ENCODE peak calls at places on chromosome 11, in nine cellular contexts. One of them, this sample, is unnamed. For H3K27me3 and H3K4me1, the result is how much of the 10 kb centered on the place peaks cover.

GRCh38 chr11:12199231-12199948 is 89.0 kb downstream of the MICAL2 start:
- DNase-seq in adrenal gland: no peak
- DNase-seq in pancreas: no peak
- DNase-seq in aorta: no peak
- DNase-seq in left lung: no peak
- DNase-seq in thoracic aorta: no peak
- DNase-seq in suprapubic skin: no peak
- DNase-seq in heart right ventricle: no peak
- DNase-seq in left ventricle myocardium inferior: no peak
- DNase-seq in this sample: no peak

GRCh38 chr11:6531267-6531752 is 34.2 kb downstream of the DNHD1 start:
- DNase-seq in pancreas: no peak
- DNase-seq in thoracic aorta: no peak
- DNase-seq in adrenal gland: no peak
- DNase-seq in aorta: no peak
- DNase-seq in suprapubic skin: no peak
- DNase-seq in left ventricle myocardium inferior: no peak
- DNase-seq in heart right ventricle: peak
- DNase-seq in left lung: no peak
- DNase-seq in this sample: peak

GRCh38 chr11:69787906-69788305 is 12.8 kb upstream of the FGF4 start:
- DNase-seq in adrenal gland: no peak
- DNase-seq in thoracic aorta: no peak
- DNase-seq in left lung: no peak
- DNase-seq in left ventricle myocardium inferior: no peak
- DNase-seq in aorta: no peak
- DNase-seq in suprapubic skin: no peak
- DNase-seq in heart right ventricle: no peak
- DNase-seq in pancreas: no peak
- DNase-seq in this sample: no peak

GRCh38 chr11:57644748-57645715 is 4.7 kb downstream of the YPEL4 start:
- DNase-seq in left ventricle myocardium inferior: peak
- DNase-seq in heart right ventricle: peak
- DNase-seq in pancreas: peak
- DNase-seq in left lung: peak
- DNase-seq in adrenal gland: peak
- DNase-seq in suprapubic skin: peak
- DNase-seq in thoracic aorta: peak
- DNase-seq in aorta: peak
- DNase-seq in this sample: peak

GRCh38 chr11:31026315-31026714 is 343.2 kb downstream of the DCDC1 start:
- DNase-seq in aorta: no peak
- DNase-seq in left lung: no peak
- DNase-seq in pancreas: no peak
- DNase-seq in thoracic aorta: no peak
- DNase-seq in adrenal gland: no peak
- DNase-seq in left ventricle myocardium inferior: no peak
- DNase-seq in suprapubic skin: no peak
- DNase-seq in heart right ventricle: no peak
- DNase-seq in this sample: no peak

GRCh38 chr11:94525933-94526332 is 13.7 kb downstream of the C11orf97 start:
- DNase-seq in left ventricle myocardium inferior: peak
- DNase-seq in heart right ventricle: peak
- DNase-seq in pancreas: peak
- DNase-seq in aorta: peak
- DNase-seq in left lung: peak
- DNase-seq in thoracic aorta: peak
- DNase-seq in suprapubic skin: peak
- DNase-seq in adrenal gland: peak
- DNase-seq in this sample: peak

GRCh38 chr11:125210112-125210511 is 45.6 kb downstream of the PKNOX2 start:
- DNase-seq in left ventricle myocardium inferior: no peak
- DNase-seq in thoracic aorta: no peak
- DNase-seq in aorta: no peak
- DNase-seq in left lung: no peak
- DNase-seq in pancreas: no peak
- DNase-seq in heart right ventricle: no peak
- DNase-seq in suprapubic skin: no peak
- DNase-seq in adrenal gland: no peak
- DNase-seq in this sample: no peak

GRCh38 chr11:119764108-119764874 is 35.3 kb upstream of the NECTIN1 start:
- DNase-seq in left ventricle myocardium inferior: peak
- DNase-seq in left lung: peak
- DNase-seq in adrenal gland: peak
- DNase-seq in heart right ventricle: peak
- DNase-seq in pancreas: peak
- DNase-seq in suprapubic skin: no peak
- DNase-seq in aorta: no peak
- DNase-seq in thoracic aorta: no peak
- DNase-seq in this sample: no peak

GRCh38 chr11:32892355-32893090 is at the start of gene QSER1:
- DNase-seq in left lung: peak
- DNase-seq in left ventricle myocardium inferior: peak
- DNase-seq in heart right ventricle: peak
- DNase-seq in adrenal gland: peak
- DNase-seq in aorta: peak
- DNase-seq in suprapubic skin: peak
- DNase-seq in pancreas: peak
- DNase-seq in thoracic aorta: peak
- DNase-seq in this sample: peak

DNA sequence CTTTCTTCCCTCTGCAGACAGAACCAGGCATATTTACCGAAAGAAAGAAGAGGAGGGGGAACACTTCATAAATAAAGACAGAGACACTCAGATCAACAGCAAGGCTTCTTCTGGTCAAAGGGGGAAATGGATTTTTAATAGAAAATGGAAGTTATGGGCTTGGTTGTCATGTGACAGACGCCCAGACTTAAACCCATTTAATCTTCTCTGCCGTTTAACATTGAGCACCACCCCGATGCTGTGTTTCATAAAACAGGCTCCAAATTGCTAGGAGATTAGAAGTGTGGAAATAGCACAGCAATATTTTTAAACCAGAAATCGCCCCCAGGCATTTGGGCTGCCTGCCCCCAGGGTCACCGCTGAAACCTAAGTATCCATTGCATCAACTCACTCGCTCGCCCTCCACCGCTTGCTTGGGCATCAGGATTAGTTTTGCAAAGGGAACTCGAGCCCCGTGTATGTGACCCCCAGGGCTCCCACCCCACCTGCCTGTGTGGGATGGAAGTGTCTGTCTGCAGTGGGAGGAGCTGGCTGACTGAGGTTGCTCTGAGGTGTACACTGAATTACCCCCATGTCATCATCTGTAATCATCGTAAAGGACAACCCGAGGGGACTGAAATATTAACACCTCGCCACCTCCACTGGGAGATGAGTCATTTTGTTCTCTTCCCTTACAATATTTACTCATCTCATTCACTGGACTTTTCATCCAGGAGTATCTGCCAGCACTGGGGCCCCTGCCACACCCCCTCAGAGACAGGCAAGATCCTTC is 10.7 kb downstream of the DSCAML1 start:
- DNase-seq in left lung: no peak
- DNase-seq in adrenal gland: no peak
- DNase-seq in suprapubic skin: no peak
- DNase-seq in heart right ventricle: no peak
- DNase-seq in pancreas: no peak
- DNase-seq in aorta: no peak
- DNase-seq in left ventricle myocardium inferior: no peak
- DNase-seq in thoracic aorta: no peak
- DNase-seq in this sample: no peak
- H3K27me3 ChIP-seq in left lung: under half
- H3K27me3 ChIP-seq in adrenal gland: under half
- H3K27me3 ChIP-seq in suprapubic skin: under half
- H3K27me3 ChIP-seq in heart right ventricle: under half
- H3K27me3 ChIP-seq in pancreas: under half
- H3K27me3 ChIP-seq in aorta: under half
- H3K27me3 ChIP-seq in left ventricle myocardium inferior: under half
- H3K27me3 ChIP-seq in thoracic aorta: under half
- H3K27me3 ChIP-seq in this sample: under half

GRCh38 chr11:2269601-2270321 is 627 bp downstream of the ASCL2 start:
- DNase-seq in adrenal gland: no peak
- DNase-seq in pancreas: no peak
- DNase-seq in left ventricle myocardium inferior: no peak
- DNase-seq in suprapubic skin: peak
- DNase-seq in left lung: peak
- DNase-seq in heart right ventricle: peak
- DNase-seq in aorta: peak
- DNase-seq in thoracic aorta: no peak
- DNase-seq in this sample: no peak
- H3K4me3 ChIP-seq in adrenal gland: no peak
- H3K4me3 ChIP-seq in pancreas: peak
- H3K4me3 ChIP-seq in left ventricle myocardium inferior: peak
- H3K4me3 ChIP-seq in suprapubic skin: peak
- H3K4me3 ChIP-seq in left lung: peak
- H3K4me3 ChIP-seq in heart right ventricle: peak
- H3K4me3 ChIP-seq in aorta: no peak
- H3K4me3 ChIP-seq in thoracic aorta: peak
- H3K4me3 ChIP-seq in this sample: no peak

GRCh38 chr11:86692317-86692716 is 19.9 kb upstream of the ME3 start:
- DNase-seq in heart right ventricle: no peak
- DNase-seq in left lung: no peak
- DNase-seq in thoracic aorta: no peak
- DNase-seq in suprapubic skin: no peak
- DNase-seq in pancreas: no peak
- DNase-seq in left ventricle myocardium inferior: no peak
- DNase-seq in aorta: no peak
- DNase-seq in adrenal gland: no peak
- DNase-seq in this sample: no peak
- H3K4me1 ChIP-seq in heart right ventricle: under half
- H3K4me1 ChIP-seq in left lung: under half
- H3K4me1 ChIP-seq in thoracic aorta: under half
- H3K4me1 ChIP-seq in suprapubic skin: under half
- H3K4me1 ChIP-seq in pancreas: under half
- H3K4me1 ChIP-seq in left ventricle myocardium inferior: under half
- H3K4me1 ChIP-seq in aorta: under half
- H3K4me1 ChIP-seq in adrenal gland: under half
- H3K4me1 ChIP-seq in this sample: under half

GRCh38 chr11:117677729-117678310 is 119.2 kb downstream of the DSCAML1 start:
- DNase-seq in aorta: no peak
- DNase-seq in adrenal gland: no peak
- DNase-seq in thoracic aorta: no peak
- DNase-seq in heart right ventricle: no peak
- DNase-seq in left lung: no peak
- DNase-seq in pancreas: no peak
- DNase-seq in left ventricle myocardium inferior: no peak
- DNase-seq in suprapubic skin: no peak
- DNase-seq in this sample: no peak
- H3K27me3 ChIP-seq in aorta: under half
- H3K27me3 ChIP-seq in adrenal gland: under half
- H3K27me3 ChIP-seq in thoracic aorta: under half
- H3K27me3 ChIP-seq in heart right ventricle: under half
- H3K27me3 ChIP-seq in left lung: under half
- H3K27me3 ChIP-seq in pancreas: under half
- H3K27me3 ChIP-seq in left ventricle myocardium inferior: under half
- H3K27me3 ChIP-seq in suprapubic skin: under half
- H3K27me3 ChIP-seq in this sample: half or more

This sample was measured in HAP-1.